ENCODE peak calls at places on chromosome 12, in eight cellular contexts. W is mesenteric fat pad; C is T-helper 2 cell; J is left ventricle myocardium inferior; Y is lower leg skin; A is stimulated activated CD4-positive, alpha-beta T cell treated with anti-CD3 and anti-CD28 coated beads, TNF-alpha, amount 100 ng/mL, for 48 hours; K is PC-3; H is GM20000. S is an unnamed sample.

GRCh38 chr12:41368006-41368405 is 179.9 kb downstream of the PDZRN4 start:
- DNase-seq in C (no peak), Y (no peak), J (no peak), K (peak), A (no peak), W (no peak), H (no peak), S (no peak)

GRCh38 chr12:50537538-50537919 is 32.7 kb downstream of the DIP2B start:
- DNase-seq in C (no peak), A (no peak), Y (no peak), H (no peak), W (no peak), K (peak), J (no peak), S (no peak)

GRCh38 chr12:51953925-51954324 is 2.4 kb downstream of the ACVR1B start:
- DNase-seq in J (no peak), K (no peak), Y (peak), H (no peak), W (no peak), C (no peak), A (no peak), S (peak)

GRCh38 chr12:123813349-123813748 is 51.2 kb downstream of the DNAH10 start:
- DNase-seq in J (no peak), K (no peak), C (no peak), Y (no peak), A (no peak), W (no peak), H (no peak), S (no peak)

GRCh38 chr12:94873368-94874085 is 130.0 kb downstream of the NDUFA12 start:
- DNase-seq in J (peak), H (peak), Y (no peak), C (no peak), W (no peak), A (no peak), K (no peak), S (no peak)

GRCh38 chr12:102063066-102063465 is 1.3 kb upstream of the WASHC3 start:
- DNase-seq in A (no peak), W (no peak), K (peak), Y (no peak), J (no peak), C (no peak), H (no peak), S (no peak)

GRCh38 chr12:109573914-109574244 is 285 bp downstream of the MVK start:
- DNase-seq in H (no peak), J (no peak), K (no peak), C (no peak), W (no peak), A (no peak), Y (no peak), S (no peak)

GRCh38 chr12:80655751-80656150 is 51.7 kb upstream of the MYF6 start:
- DNase-seq in K (no peak), H (no peak), A (no peak), J (no peak), C (no peak), Y (no peak), W (no peak), S (no peak)

GRCh38 chr12:80701388-80701787 is 6.0 kb upstream of the MYF6 start:
- DNase-seq in H (no peak), A (no peak), J (no peak), K (no peak), W (no peak), C (no peak), Y (no peak), S (no peak)

GRCh38 chr12:123942277-123942653 is 30.4 kb downstream of the CCDC92 start:
- DNase-seq in Y (peak), W (peak), K (peak), J (no peak), H (no peak), A (no peak), C (no peak), S (no peak)

GRCh38 chr12:122998316-122998715 is 17.8 kb downstream of the ARL6IP4 start:
- DNase-seq in Y (no peak), H (no peak), K (no peak), A (no peak), W (no peak), C (no peak), J (no peak), S (no peak)

GRCh38 chr12:52681551-52682380 is 1.6 kb upstream of the KRT1 start:
- DNase-seq in J (no peak), A (no peak), K (no peak), Y (no peak), C (peak), W (no peak), H (no peak), S (no peak)

GRCh38 chr12:88578821-88579518 is 1.3 kb downstream of the KITLG start:
- DNase-seq in K (peak), J (no peak), C (no peak), Y (peak), H (no peak), A (no peak), W (no peak), S (no peak)

GRCh38 chr12:38544357-38545066 is 227.9 kb downstream of the ALG10B start:
- DNase-seq in C (no peak), K (no peak), J (no peak), W (no peak), H (no peak), A (no peak), Y (no peak), S (no peak)

GRCh38 chr12:64157110-64157509 is 65.0 kb downstream of the KICS2 start:
- DNase-seq in Y (no peak), H (no peak), W (no peak), J (no peak), A (no peak), K (no peak), C (no peak), S (no peak)

GRCh38 chr12:113286712-113287111 is 48.2 kb downstream of the SLC8B1 start:
- DNase-seq in A (no peak), Y (no peak), J (no peak), W (no peak), C (no peak), H (no peak), K (no peak), S (no peak)

GRCh38 chr12:120470150-120470817 is 736 bp upstream of the SRSF9 start:
- DNase-seq in C (no peak), K (peak), J (no peak), A (no peak), W (no peak), Y (no peak), H (no peak), S (no peak)

GRCh38 chr12:109777544-109777943 is 55.7 kb downstream of the TRPV4 start:
- DNase-seq in A (no peak), H (peak), C (no peak), W (no peak), K (peak), Y (no peak), J (no peak), S (no peak)

GRCh38 chr12:125549836-125550235 is 484.6 kb downstream of the AACS start:
- DNase-seq in J (no peak), Y (no peak), C (no peak), K (peak), W (no peak), H (no peak), A (no peak), S (no peak)

GRCh38 chr12:104578453-104578852 is 121.7 kb downstream of the CHST11 start:
- DNase-seq in C (no peak), Y (no peak), J (no peak), H (no peak), K (peak), A (peak), W (no peak), S (no peak)

GRCh38 chr12:47094804-47095203 is 15.0 kb upstream of the AMIGO2 start:
- DNase-seq in J (no peak), K (peak), A (no peak), W (no peak), C (no peak), H (no peak), Y (no peak), S (no peak)

GRCh38 chr12:105561981-105562726 is 231.7 kb downstream of the C12orf75 start:
- DNase-seq in A (no peak), K (peak), C (no peak), W (no peak), H (no peak), J (peak), Y (peak), S (no peak)

GRCh38 chr12:128918910-128919309 is 65.6 kb downstream of the GLT1D1 start:
- DNase-seq in J (no peak), H (no peak), W (no peak), A (no peak), K (no peak), C (no peak), Y (no peak), S (no peak)

GRCh38 chr12:124055066-124055465 is 82.1 kb downstream of the ZNF664 start:
- DNase-seq in K (no peak), H (no peak), Y (no peak), A (no peak), J (no peak), C (no peak), W (no peak), S (no peak)

GRCh38 chr12:122974274-122974891 is 661 bp upstream of the OGFOD2 start:
- DNase-seq in J (peak), Y (peak), C (peak), W (peak), A (peak), K (peak), H (peak), S (peak)

GRCh38 chr12:120399531-120399930 is 30.6 kb upstream of the MSI1 start:
- DNase-seq in W (no peak), Y (no peak), C (no peak), J (no peak), K (peak), H (peak), A (no peak), S (no peak)

GRCh38 chr12:102539651-102540553 is 59.5 kb upstream of the IGF1 start:
- DNase-seq in K (no peak), A (no peak), C (no peak), W (no peak), Y (no peak), H (no peak), J (no peak), S (no peak)

GRCh38 chr12:44525806-44526654 is 350.1 kb downstream of the NELL2 start:
- DNase-seq in W (no peak), Y (no peak), A (no peak), C (no peak), H (no peak), J (no peak), K (no peak), S (no peak)

GRCh38 chr12:76288218-76288617 is 60.0 kb downstream of the BBS10 start:
- DNase-seq in A (no peak), Y (no peak), W (no peak), H (no peak), J (no peak), K (no peak), C (no peak), S (no peak)

GRCh38 chr12:108479364-108480070 is 35.6 kb upstream of the FICD start:
- DNase-seq in K (peak), H (no peak), J (no peak), Y (no peak), C (no peak), W (no peak), A (no peak), S (no peak)

GRCh38 chr12:123941485-123942276 is 30.9 kb downstream of the CCDC92 start:
- DNase-seq in Y (peak), H (no peak), A (no peak), W (peak), C (no peak), J (no peak), K (no peak), S (no peak)

GRCh38 chr12:95637471-95638155 is 86.3 kb upstream of the USP44 start:
- DNase-seq in J (no peak), H (no peak), A (no peak), C (no peak), Y (no peak), W (no peak), K (peak), S (no peak)

GRCh38 chr12:27984275-27984674 is 11.7 kb upstream of the PTHLH start:
- DNase-seq in Y (no peak), J (no peak), A (no peak), K (peak), C (no peak), W (no peak), H (no peak), S (no peak)

GRCh38 chr12:10618338-10618987 is 5.1 kb upstream of the MAGOHB start:
- DNase-seq in K (peak), H (no peak), Y (no peak), J (no peak), W (no peak), C (no peak), A (no peak), S (no peak)